ENCODE peak calls at places on chromosomes 1 and 21, in six cellular contexts. C, U, X, V, T and K are unnamed samples.

GRCh38 chr21:34344584-34344983 is 19.2 kb upstream of the KCNE2 start:
- DNase-seq in C (no peak), U (no peak), X (no peak), V (peak), T (no peak), K (no peak)

GRCh38 chr1:30789388-30790255 is 32.0 kb upstream of the LAPTM5 start:
- DNase-seq in C (no peak), U (no peak), X (no peak), V (no peak), T (no peak), K (no peak)

GRCh38 chr1:67020304-67020703 is 33.6 kb downstream of the SLC35D1 start:
- DNase-seq in C (peak), U (no peak), X (no peak), V (no peak), T (peak), K (no peak)

GRCh38 chr1:160418483-160418882 is 18.1 kb downstream of the VANGL2 start:
- DNase-seq in C (no peak), U (no peak), X (no peak), V (no peak), T (no peak), K (no peak)

GRCh38 chr1:239718571-239718970 is 332.2 kb downstream of the CHRM3 start:
- DNase-seq in C (no peak), U (no peak), X (no peak), V (no peak), T (no peak), K (no peak)

GRCh38 chr1:98924971-98925370 is 79.7 kb downstream of the PLPPR5 start:
- DNase-seq in C (no peak), U (no peak), X (no peak), V (no peak), T (no peak), K (no peak)

GRCh38 chr1:3708696-3709246 is 43.5 kb upstream of the CCDC27 start:
- DNase-seq in C (no peak), U (no peak), X (no peak), V (no peak), T (no peak), K (no peak)

GRCh38 chr1:103459385-103459784 is 66.1 kb upstream of the RNPC3 start:
- DNase-seq in C (no peak), U (no peak), X (no peak), V (no peak), T (no peak), K (no peak)

GRCh38 chr1:37434292-37434907 is 40.0 kb upstream of the ZC3H12A start:
- DNase-seq in C (peak), U (peak), X (peak), V (no peak), T (peak), K (no peak)

GRCh38 chr1:18719786-18720436 is 89.3 kb downstream of the PAX7 start:
- DNase-seq in C (no peak), U (no peak), X (no peak), V (no peak), T (no peak), K (no peak)

GRCh38 chr1:16075337-16076002 is 2.0 kb upstream of the FAM131C start:
- DNase-seq in C (no peak), U (no peak), X (no peak), V (no peak), T (no peak), K (no peak)

GRCh38 chr1:29239142-29239541 is 2.8 kb downstream of the PTPRU start:
- DNase-seq in C (no peak), U (no peak), X (no peak), V (no peak), T (no peak), K (no peak)

GRCh38 chr1:48817505-48818114 is 40.9 kb upstream of the BEND5 start:
- DNase-seq in C (peak), U (peak), X (peak), V (no peak), T (peak), K (no peak)

GRCh38 chr1:196856053-196856452 is 31.8 kb upstream of the CFHR4 start:
- DNase-seq in C (no peak), U (no peak), X (no peak), V (no peak), T (no peak), K (no peak)

GRCh38 chr1:185917646-185918045 is 183.5 kb downstream of the HMCN1 start:
- DNase-seq in C (peak), U (no peak), X (no peak), V (no peak), T (peak), K (no peak)

GRCh38 chr1:27527223-27527856 is 37.4 kb upstream of the WASF2 start:
- DNase-seq in C (no peak), U (peak), X (peak), V (no peak), T (no peak), K (no peak)

GRCh38 chr1:62356257-62356835 is 37.1 kb upstream of the KANK4 start:
- DNase-seq in C (no peak), U (peak), X (no peak), V (no peak), T (peak), K (no peak)

GRCh38 chr1:69787151-69787550 is 219.4 kb downstream of the LRRC7 start:
- DNase-seq in C (no peak), U (no peak), X (no peak), V (no peak), T (no peak), K (no peak)

GRCh38 chr1:222546548-222547259 is 1.2 kb downstream of the HHIPL2 start:
- DNase-seq in C (no peak), U (peak), X (no peak), V (no peak), T (peak), K (no peak)

GRCh38 chr1:212699839-212700596 is at the start of gene BATF3:
- DNase-seq in C (peak), U (no peak), X (no peak), V (peak), T (no peak), K (peak)

GRCh38 chr21:45322231-45322959 is 34.7 kb upstream of the POFUT2 start:
- DNase-seq in C (no peak), U (no peak), X (no peak), V (no peak), T (no peak), K (no peak)

GRCh38 chr21:16072176-16072575 is 342.4 kb downstream of the USP25 start:
- DNase-seq in C (no peak), U (no peak), X (no peak), V (no peak), T (no peak), K (no peak)

GRCh38 chr1:111515291-111516007 is 12.0 kb upstream of the ADORA3 start:
- DNase-seq in C (peak), U (no peak), X (no peak), V (no peak), T (peak), K (no peak)

GRCh38 chr1:21783679-21784603 is 992 bp upstream of the USP48 start:
- DNase-seq in C (no peak), U (peak), X (no peak), V (no peak), T (peak), K (no peak)

GRCh38 chr1:238323483-238323882 is 432.8 kb upstream of the ZP4 start:
- DNase-seq in C (no peak), U (no peak), X (no peak), V (no peak), T (no peak), K (no peak)

GRCh38 chr1:43552813-43553212 is 22.1 kb downstream of the PTPRF start:
- DNase-seq in C (no peak), U (no peak), X (no peak), V (no peak), T (no peak), K (no peak)

GRCh38 chr1:179826626-179827280 is 50.9 kb downstream of the TOR1AIP2 start:
- DNase-seq in C (no peak), U (no peak), X (no peak), V (no peak), T (no peak), K (peak)

GRCh38 chr1:206589206-206589605 is 23.1 kb downstream of the EIF2D start:
- DNase-seq in C (peak), U (peak), X (no peak), V (no peak), T (peak), K (no peak)

GRCh38 chr1:57258616-57259330 is 165.1 kb downstream of the DAB1 start:
- DNase-seq in C (no peak), U (no peak), X (no peak), V (no peak), T (no peak), K (no peak)

GRCh38 chr1:27887215-27888035 is 15.1 kb downstream of the THEMIS2 start:
- DNase-seq in C (no peak), U (no peak), X (no peak), V (no peak), T (no peak), K (peak)

GRCh38 chr1:36251794-36252481 is 27.7 kb downstream of the THRAP3 start:
- DNase-seq in C (no peak), U (no peak), X (no peak), V (no peak), T (no peak), K (no peak)

GRCh38 chr1:6358144-6358624 is 35.4 kb downstream of the ACOT7 start:
- DNase-seq in C (no peak), U (no peak), X (no peak), V (no peak), T (no peak), K (no peak)